ENCODE peak calls at places on chromosomes 12 and 14, in seven cellular contexts. D is colonic mucosa, F is ovary, Q is left lung, R is nephron progenitor cell, O is thoracic aorta, X is upper lobe of right lung. E is an unnamed sample.

GRCh38 chr14:97641827-97642226 is 844.6 kb downstream of the VRK1 start:
- DNase-seq in D (no peak), F (no peak), Q (no peak), R (no peak), O (no peak), X (no peak), E (no peak)

GRCh38 chr12:124938606-124939427 is 24.4 kb upstream of the UBC start:
- DNase-seq in D (peak; percentile 85), F (peak; percentile 68), Q (peak; percentile 71), R (peak; percentile 59), O (peak; percentile 28), X (peak; percentile 79), E (peak; percentile 86)

GRCh38 chr12:60684988-60685655 is 1089.3 kb downstream of the SLC16A7 start:
- DNase-seq in D (no peak), F (no peak), Q (no peak), R (no peak), O (no peak), X (no peak), E (no peak)

GRCh38 chr14:80310950-80311349 is 99.6 kb upstream of the DIO2 start:
- DNase-seq in D (no peak), F (no peak), Q (no peak), R (no peak), O (no peak), X (no peak), E (no peak)

GRCh38 chr12:96242597-96242996 is 48.4 kb downstream of the ELK3 start:
- DNase-seq in D (no peak), F (no peak), Q (peak; percentile 53), R (no peak), O (no peak), X (no peak), E (no peak)

GRCh38 chr14:74599201-74599809 is 12.7 kb downstream of the LTBP2 start:
- DNase-seq in D (no peak), F (peak; percentile 66), Q (no peak), R (no peak), O (no peak), X (no peak), E (peak; percentile 72)

GRCh38 chr14:34496679-34497513 is 34.9 kb upstream of the SPTSSA start:
- DNase-seq in D (peak; percentile 86), F (peak; percentile 87), Q (peak; percentile 65), R (peak; percentile 2), O (peak; percentile 41), X (no peak), E (peak; percentile 73)

GRCh38 chr12:117309276-117309885 is 52.0 kb downstream of the NOS1 start:
- DNase-seq in D (no peak), F (no peak), Q (no peak), R (no peak), O (no peak), X (no peak), E (no peak)

GRCh38 chr14:85471744-85472143 is 58.2 kb upstream of the FLRT2 start:
- DNase-seq in D (no peak), F (no peak), Q (peak; percentile 37), R (peak; percentile 16), O (no peak), X (no peak), E (no peak)

GRCh38 chr14:93977790-93978581 is 1.6 kb upstream of the ASB2 start:
- DNase-seq in D (no peak), F (no peak), Q (no peak), R (no peak), O (no peak), X (no peak), E (no peak)

GRCh38 chr12:32988982-32989381 is 92.4 kb upstream of the PKP2 start:
- DNase-seq in D (no peak), F (no peak), Q (no peak), R (no peak), O (no peak), X (no peak), E (no peak)

GRCh38 chr12:3671330-3672112 is 81.4 kb downstream of the CRACR2A start:
- DNase-seq in D (no peak), F (no peak), Q (no peak), R (no peak), O (no peak), X (no peak), E (no peak)

GRCh38 chr12:3668479-3669165 is 84.3 kb downstream of the CRACR2A start:
- DNase-seq in D (no peak), F (no peak), Q (no peak), R (no peak), O (no peak), X (no peak), E (no peak)

GRCh38 chr12:3670083-3670620 is 82.8 kb downstream of the CRACR2A start:
- DNase-seq in D (no peak), F (no peak), Q (no peak), R (no peak), O (no peak), X (no peak), E (no peak)

GRCh38 chr12:3669594-3669993 is 83.3 kb downstream of the CRACR2A start:
- DNase-seq in D (no peak), F (no peak), Q (no peak), R (no peak), O (no peak), X (no peak), E (no peak)

DNA sequence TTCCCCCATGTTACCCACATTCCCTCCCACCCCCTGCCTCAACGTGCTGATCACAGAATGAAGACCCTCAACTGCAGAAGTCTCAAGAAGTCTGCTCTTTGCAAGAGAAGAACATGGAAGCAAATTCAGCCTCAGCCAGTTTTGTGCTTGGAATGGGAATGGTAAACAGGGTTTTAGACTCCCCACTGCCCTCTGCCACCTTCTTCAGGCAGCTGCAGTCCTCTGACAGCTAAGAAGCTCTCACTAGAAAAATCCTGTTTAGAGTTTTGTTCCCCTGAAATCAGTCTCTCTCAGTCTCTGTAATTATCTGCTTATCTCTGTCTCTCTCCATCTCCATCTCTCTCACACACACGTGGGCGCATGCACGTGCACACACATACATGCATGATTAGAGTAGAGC is 85.4 kb downstream of the CRACR2A start:
- DNase-seq in D (no peak), F (no peak), Q (no peak), R (no peak), O (no peak), X (no peak), E (no peak)
- TF ChIP-seq CTCF in D (no peak), F (no peak), Q (no peak), R (no peak), O (no peak), X (no peak), E (no peak)

GRCh38 chr12:106304001-106304421 is 1.5 kb downstream of the TCP11L2 start:
- DNase-seq in D (no peak), F (peak; percentile 23), Q (no peak), R (peak; percentile 8), O (no peak), X (no peak), E (no peak)

GRCh38 chr12:106301611-106302321 is 767 bp upstream of the TCP11L2 start:
- DNase-seq in D (peak; percentile 92), F (no peak), Q (peak; percentile 86), R (no peak), O (peak; percentile 19), X (peak; percentile 80), E (peak; percentile 77)

GRCh38 chr12:106304797-106305196 is 2.3 kb downstream of the TCP11L2 start:
- DNase-seq in D (no peak), F (no peak), Q (no peak), R (no peak), O (no peak), X (no peak), E (no peak)

GRCh38 chr12:106302401-106303201 is at the start of gene TCP11L2:
- DNase-seq in D (peak; percentile 91), F (peak; percentile 92), Q (peak; percentile 89), R (peak; percentile 94), O (peak; percentile 61), X (peak; percentile 94), E (peak; percentile 90)

DNA sequence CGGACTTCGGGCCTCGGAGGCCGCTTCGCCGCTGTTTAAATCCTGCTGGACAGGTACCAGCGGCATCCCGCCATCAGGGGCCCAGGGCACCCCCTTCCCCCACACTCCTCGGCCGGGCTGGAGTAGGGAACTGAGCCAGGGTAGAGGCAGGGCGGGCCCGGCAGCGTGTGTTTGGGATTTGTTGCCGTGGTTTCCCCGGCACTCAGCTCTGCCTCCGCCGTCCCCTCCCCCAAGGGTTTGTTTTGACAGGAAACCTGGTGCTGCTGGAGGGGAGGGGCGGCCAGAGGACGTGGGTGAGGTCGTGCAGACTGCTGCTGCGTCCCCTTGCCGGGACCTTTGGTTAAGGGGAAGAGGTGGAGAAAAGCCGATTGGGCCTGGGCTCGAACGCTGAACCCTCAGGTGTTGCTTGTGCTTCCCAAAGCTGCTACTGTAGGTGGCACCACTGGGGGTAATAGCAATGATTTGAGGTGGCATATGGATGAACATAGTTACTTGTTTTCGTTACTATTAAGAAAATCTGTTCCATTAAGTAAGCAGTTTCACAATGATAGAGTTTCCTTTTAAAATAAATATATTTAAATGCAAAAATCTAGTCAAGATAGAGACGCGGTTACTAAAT is 778 bp downstream of the TCP11L2 start:
- DNase-seq in D (peak; percentile 87), F (peak; percentile 85), Q (peak; percentile 93), R (peak; percentile 81), O (peak; percentile 74), X (peak; percentile 93), E (peak; percentile 69)
- TF ChIP-seq CTCF in D (no peak), F (no peak), Q (peak; percentile 7), R (no peak), O (no peak), X (no peak), E (no peak)

DNA sequence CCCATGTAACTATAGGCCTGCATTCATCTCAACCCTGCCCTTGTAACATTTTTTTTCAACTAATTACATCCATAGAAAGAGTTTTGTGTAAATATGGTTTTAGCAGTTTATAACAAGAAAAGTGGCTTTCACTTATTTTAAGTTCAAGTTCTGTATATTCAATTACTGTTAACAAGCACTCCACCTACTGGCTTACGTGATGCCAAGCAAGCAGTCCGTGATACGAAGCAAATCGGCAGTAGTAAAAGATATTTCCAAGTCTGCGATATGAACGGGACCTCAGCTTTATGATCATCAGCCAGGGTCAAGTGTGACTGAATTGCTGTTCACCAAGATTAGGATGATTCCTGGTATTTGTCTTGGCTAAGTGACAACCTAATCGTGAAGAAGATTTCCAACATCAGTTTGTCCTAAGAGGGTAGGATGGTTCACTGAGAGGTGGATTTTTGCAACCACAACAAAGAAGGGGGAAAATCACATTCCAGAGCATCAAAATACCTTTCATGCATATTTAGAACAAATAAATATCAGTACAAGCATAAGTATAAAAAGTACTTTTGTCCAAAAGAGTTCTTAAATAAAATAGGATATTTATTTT is 456.2 kb downstream of the FOXG1 start:
- DNase-seq in D (no peak), F (no peak), Q (no peak), R (peak; percentile 3), O (no peak), X (no peak), E (no peak)
- TF ChIP-seq CTCF in D (no peak), F (no peak), Q (no peak), R (peak; percentile 36), O (no peak), X (peak; percentile 45), E (no peak)

DNA sequence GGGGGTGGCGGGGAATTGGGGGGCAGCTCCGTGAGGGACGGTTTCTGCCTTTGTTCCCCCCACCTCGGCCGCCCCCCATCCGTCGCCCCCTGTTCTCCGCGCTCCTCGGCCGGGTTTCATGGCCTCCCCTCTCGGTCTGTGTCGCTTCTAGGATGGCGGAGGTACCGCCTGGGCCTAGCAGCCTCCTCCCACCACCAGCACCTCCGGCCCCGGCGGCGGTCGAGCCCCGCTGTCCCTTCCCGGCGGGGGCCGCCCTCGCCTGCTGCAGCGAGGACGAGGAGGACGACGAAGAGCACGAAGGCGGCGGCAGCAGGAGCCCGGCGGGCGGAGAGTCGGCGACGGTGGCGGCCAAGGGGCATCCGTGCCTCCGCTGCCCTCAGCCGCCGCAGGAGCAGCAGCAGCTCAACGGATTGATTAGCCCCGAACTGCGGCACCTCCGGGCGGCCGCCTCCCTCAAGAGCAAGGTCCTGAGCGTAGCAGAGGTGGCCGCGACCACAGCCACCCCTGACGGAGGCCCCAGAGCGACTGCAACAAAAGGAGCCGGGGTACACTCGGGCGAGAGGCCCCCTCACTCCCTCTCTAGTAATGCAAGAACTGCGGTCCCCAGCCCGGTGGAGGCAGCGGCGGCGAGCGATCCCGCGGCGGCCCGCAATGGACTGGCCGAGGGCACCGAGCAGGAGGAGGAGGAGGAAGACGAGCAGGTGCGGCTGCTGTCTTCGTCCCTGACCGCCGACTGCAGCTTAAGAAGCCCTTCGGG is 598 bp downstream of the NAA30 start:
- DNase-seq in D (peak; percentile 36), F (no peak), Q (peak; percentile 39), R (peak; percentile 53), O (no peak), X (peak; percentile 76), E (peak; percentile 20)
- TF ChIP-seq CTCF in D (no peak), F (no peak), Q (no peak), R (no peak), O (no peak), X (no peak), E (no peak)

E was measured in prostate gland.